ENCODE peak calls at places on chromosome 15, in nine cellular contexts. N is GM23248, I is HCT116, D is PC-9, Y is PC-3, F is MM.1S, R is GM23338, O is hepatocyte, T is Karpas-422. J is an unnamed sample. For H3K9me2 and H3K36me3, the result is how much of the 10 kb centered on the place peaks cover.

GRCh38 chr15:98525625-98526024 is 122.7 kb upstream of the IGF1R start:
- DNase-seq in O (peak), F (no peak), N (peak), Y (no peak), D (no peak), T (no peak), I (no peak), R (peak), J (no peak)

GRCh38 chr15:69627548-69628158 is 175.0 kb downstream of the RPLP1 start:
- DNase-seq in F (no peak), D (no peak), I (no peak), N (no peak), Y (no peak), O (no peak), R (no peak), T (no peak), J (no peak)

GRCh38 chr15:60480149-60480548 is 1.2 kb upstream of the ICE2 start:
- DNase-seq in N (no peak), F (peak), Y (no peak), R (no peak), I (no peak), D (no peak), T (no peak), O (no peak), J (no peak)

GRCh38 chr15:68818671-68819450 is 1.8 kb downstream of the ANP32A start:
- DNase-seq in T (peak), N (peak), O (peak), Y (peak), I (no peak), R (peak), D (no peak), F (peak), J (peak)

GRCh38 chr15:68418611-68419161 is 13.3 kb downstream of the ITGA11 start:
- DNase-seq in Y (no peak), T (no peak), D (no peak), N (peak), I (no peak), F (no peak), R (no peak), O (peak), J (no peak)

GRCh38 chr15:80188293-80188692 is 35.5 kb downstream of the FAH start:
- DNase-seq in N (no peak), I (no peak), T (no peak), Y (no peak), D (no peak), F (no peak), R (no peak), O (peak), J (no peak)

GRCh38 chr15:57213783-57214366 is 162.4 kb upstream of the CGNL1 start:
- DNase-seq in O (peak), R (no peak), T (peak), F (peak), D (no peak), Y (peak), N (peak), I (peak), J (peak)

GRCh38 chr15:99929266-99929665 is 196.0 kb upstream of the LYSMD4 start:
- DNase-seq in T (no peak), N (no peak), D (no peak), Y (no peak), F (no peak), O (no peak), R (peak), I (no peak), J (no peak)

GRCh38 chr15:50241684-50242450 is 23.7 kb downstream of the HDC start:
- DNase-seq in I (no peak), T (no peak), Y (peak), F (no peak), O (no peak), D (peak), N (peak), R (no peak), J (no peak)

GRCh38 chr15:62857411-62857853 is 185.1 kb upstream of the TPM1 start:
- DNase-seq in R (no peak), D (peak), O (no peak), N (peak), I (no peak), T (no peak), F (peak), Y (peak), J (no peak)

GRCh38 chr15:95291878-95292472 is 1038.5 kb upstream of the NR2F2 start:
- DNase-seq in Y (peak), N (peak), I (peak), R (peak), O (peak), D (no peak), F (peak), T (peak), J (peak)

GRCh38 chr15:35603298-35603697 is 57.3 kb upstream of the DPH6 start:
- DNase-seq in O (no peak), D (no peak), T (no peak), N (peak), I (no peak), F (no peak), R (no peak), Y (peak), J (no peak)

GRCh38 chr15:100114526-100114925 is 227.2 kb downstream of the ADAMTS17 start:
- DNase-seq in N (no peak), Y (no peak), T (no peak), O (no peak), F (no peak), I (no peak), D (no peak), R (peak), J (no peak)

GRCh38 chr15:68783226-68784054 is 37.3 kb downstream of the ANP32A start:
- DNase-seq in O (peak), N (no peak), I (peak), F (peak), Y (peak), R (peak), T (peak), D (no peak), J (peak)

GRCh38 chr15:78479650-78480049 is 27.7 kb upstream of the HYKK start:
- DNase-seq in T (no peak), D (no peak), O (no peak), F (no peak), I (no peak), Y (no peak), R (no peak), N (no peak), J (no peak)

GRCh38 chr15:70050970-70051369 is 46.7 kb downstream of the TLE3 start:
- DNase-seq in F (no peak), N (no peak), I (no peak), Y (no peak), R (no peak), T (no peak), O (no peak), D (no peak), J (no peak)

GRCh38 chr15:48131324-48131723 is 10.5 kb downstream of the SLC24A5 start:
- DNase-seq in O (no peak), Y (no peak), N (no peak), F (no peak), R (no peak), T (no peak), D (no peak), I (no peak), J (no peak)

GRCh38 chr15:78957416-78958093 is 12.7 kb upstream of the CTSH start:
- DNase-seq in R (no peak), T (no peak), F (no peak), I (no peak), D (no peak), N (no peak), Y (no peak), O (no peak), J (no peak)

GRCh38 chr15:92921215-92922131 is 21.3 kb downstream of the CHD2 start:
- DNase-seq in N (peak), R (no peak), O (peak), Y (peak), D (peak), F (no peak), I (peak), T (no peak), J (no peak)
- H3K4me3 ChIP-seq in N (peak), R (no peak), O (no peak), Y (peak), D (peak), F (no peak), I (no peak), T (no peak), J (peak)

GRCh38 chr15:66167854-66168253 is 85.7 kb downstream of the MEGF11 start:
- DNase-seq in Y (no peak), R (no peak), D (no peak), T (no peak), I (no peak), N (no peak), F (no peak), O (no peak), J (no peak)
- H3K9me2 ChIP-seq in Y (under half), R (under half), D (under half), T (under half), I (under half), N (under half), F (under half), O (under half), J (under half)

GRCh38 chr15:73570355-73571032 is 62.7 kb downstream of the NPTN start:
- DNase-seq in T (no peak), R (no peak), Y (no peak), O (no peak), D (no peak), I (no peak), F (no peak), N (no peak), J (no peak)
- H3K36me3 ChIP-seq in T (under half), R (under half), Y (under half), O (under half), D (under half), I (under half), F (under half), N (under half), J (half or more)

GRCh38 chr15:25431821-25432561 is 6.8 kb downstream of the UBE3A start:
- DNase-seq in I (no peak), F (no peak), Y (no peak), D (no peak), N (peak), T (no peak), O (no peak), R (no peak), J (no peak)

GRCh38 chr15:25438601-25439455 is at the start of gene UBE3A:
- DNase-seq in Y (peak), I (peak), R (peak), F (peak), N (peak), O (peak), T (peak), D (peak), J (peak)

GRCh38 chr15:25437751-25438600 is 848 bp downstream of the UBE3A start:
- DNase-seq in Y (peak), R (peak), T (peak), O (peak), N (peak), F (peak), D (peak), I (peak), J (peak)

GRCh38 chr15:25436707-25437106 is 2.1 kb downstream of the UBE3A start:
- DNase-seq in F (no peak), O (peak), I (no peak), Y (peak), T (no peak), R (no peak), D (no peak), N (no peak), J (no peak)

DNA sequence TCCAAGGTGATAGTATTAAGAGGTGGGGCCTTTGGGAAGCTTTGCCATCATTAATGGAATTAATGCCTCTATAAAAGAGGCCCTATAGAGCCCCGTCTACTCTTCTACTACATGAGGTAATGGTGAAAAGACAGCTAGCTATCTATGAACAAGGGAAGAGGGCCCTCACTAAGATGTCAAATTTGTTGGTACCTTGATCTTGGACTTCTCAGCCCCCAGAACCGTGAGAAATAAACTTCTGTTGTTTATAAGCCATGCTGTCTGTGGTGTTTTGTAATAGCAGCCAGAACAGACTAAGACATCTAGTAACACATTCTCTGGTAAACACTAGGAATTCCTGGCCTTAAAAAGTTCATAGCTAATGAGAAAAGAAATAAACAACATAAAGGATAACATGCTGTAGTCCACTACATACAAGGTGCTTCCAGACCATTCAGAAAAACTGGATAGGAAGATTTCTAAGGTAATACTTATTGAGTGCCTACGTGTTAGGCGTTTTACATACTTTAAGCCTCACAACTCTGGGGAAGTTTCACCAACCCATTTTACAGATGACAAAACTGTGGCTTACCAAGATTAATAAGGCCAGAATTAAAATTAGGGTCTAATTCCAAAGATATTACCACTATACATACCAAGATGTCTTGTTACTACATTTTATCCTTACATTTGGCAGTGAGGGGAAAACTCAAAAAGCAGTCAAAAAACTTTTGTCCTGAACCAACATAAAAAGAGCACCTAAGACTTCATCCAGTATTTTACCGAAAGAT is 3.2 kb downstream of the UBE3A start:
- DNase-seq in T (no peak), I (no peak), F (no peak), N (peak), D (no peak), Y (no peak), O (no peak), R (no peak), J (no peak)
- H3K4me3 ChIP-seq in T (peak), I (no peak), F (no peak), N (peak), D (no peak), Y (peak), O (peak), R (no peak), J (peak)

GRCh38 chr15:89554247-89554646 is 21.0 kb upstream of the TICRR start:
- DNase-seq in O (no peak), I (no peak), Y (no peak), R (no peak), N (no peak), D (no peak), F (no peak), T (no peak), J (no peak)
- H3K9me2 ChIP-seq in O (under half), I (under half), Y (under half), R (under half), N (under half), D (under half), F (under half), T (under half), J (under half)

GRCh38 chr15:41656188-41656587 is 4.0 kb upstream of the MGA start:
- DNase-seq in T (no peak), I (no peak), Y (no peak), N (no peak), D (no peak), O (peak), R (no peak), F (no peak), J (no peak)
- H3K36me3 ChIP-seq in T (under half), I (under half), Y (under half), N (under half), D (under half), O (under half), R (under half), F (under half), J (under half)

GRCh38 chr15:85793641-85794597 is 806 bp downstream of the KLHL25 start:
- DNase-seq in N (peak), D (no peak), R (peak), O (peak), Y (peak), F (peak), I (no peak), T (peak), J (peak)

GRCh38 chr15:85794598-85795319 is at the start of gene KLHL25:
- DNase-seq in D (peak), O (peak), F (peak), N (peak), I (peak), T (peak), R (peak), Y (peak), J (peak)

GRCh38 chr15:85792102-85792731 is 2.5 kb downstream of the KLHL25 start:
- DNase-seq in N (no peak), T (no peak), D (no peak), R (no peak), I (no peak), O (no peak), F (no peak), Y (no peak), J (no peak)

GRCh38 chr15:85795320-85795668 is 569 bp upstream of the KLHL25 start:
- DNase-seq in N (peak), D (no peak), O (no peak), Y (no peak), F (no peak), I (no peak), T (no peak), R (no peak), J (no peak)

GRCh38 chr15:85792872-85793621 is 1.7 kb downstream of the KLHL25 start:
- DNase-seq in D (no peak), T (no peak), F (no peak), R (no peak), N (peak), Y (peak), O (no peak), I (no peak), J (no peak)
- H3K4me3 ChIP-seq in D (peak), T (peak), F (no peak), R (peak), N (peak), Y (peak), O (peak), I (peak), J (peak)

J was measured in OCI-LY7.